ENCODE peak calls at places on chromosomes 5 and 9, in nine cellular contexts. One of them, this sample, is unnamed.

GRCh38 chr5:14665110-14665822 is 748 bp downstream of the OTULIN start:
- DNase-seq in Kasumi-1: peak
- DNase-seq in NCI-H774: no peak
- DNase-seq in left lobe of liver: peak
- DNase-seq in iris pigment epithelial cell: no peak
- DNase-seq in T-helper 1 cell: peak
- DNase-seq in GM04504: no peak
- DNase-seq in amniotic stem cell: no peak
- DNase-seq in SJSA1: no peak
- DNase-seq in this sample: no peak

GRCh38 chr9:124950050-124950718 is 9.3 kb upstream of the GOLGA1 start:
- DNase-seq in SJSA1: no peak
- DNase-seq in left lobe of liver: no peak
- DNase-seq in Kasumi-1: no peak
- DNase-seq in T-helper 1 cell: no peak
- DNase-seq in GM04504: no peak
- DNase-seq in NCI-H774: no peak
- DNase-seq in amniotic stem cell: no peak
- DNase-seq in iris pigment epithelial cell: no peak
- DNase-seq in this sample: no peak

GRCh38 chr9:38208206-38208901 is 139.3 kb upstream of the SHB start:
- DNase-seq in T-helper 1 cell: no peak
- DNase-seq in NCI-H774: no peak
- DNase-seq in Kasumi-1: no peak
- DNase-seq in iris pigment epithelial cell: peak
- DNase-seq in left lobe of liver: no peak
- DNase-seq in GM04504: no peak
- DNase-seq in SJSA1: no peak
- DNase-seq in amniotic stem cell: no peak
- DNase-seq in this sample: no peak

GRCh38 chr9:28329323-28329722 is 756.0 kb upstream of the C9orf72 start:
- DNase-seq in GM04504: no peak
- DNase-seq in NCI-H774: no peak
- DNase-seq in left lobe of liver: no peak
- DNase-seq in Kasumi-1: no peak
- DNase-seq in T-helper 1 cell: no peak
- DNase-seq in amniotic stem cell: no peak
- DNase-seq in iris pigment epithelial cell: no peak
- DNase-seq in SJSA1: no peak
- DNase-seq in this sample: no peak

GRCh38 chr5:132489871-132490483 is 596 bp downstream of the IRF1 start:
- DNase-seq in NCI-H774: no peak
- DNase-seq in amniotic stem cell: peak
- DNase-seq in SJSA1: peak
- DNase-seq in Kasumi-1: peak
- DNase-seq in T-helper 1 cell: no peak
- DNase-seq in GM04504: peak
- DNase-seq in left lobe of liver: peak
- DNase-seq in iris pigment epithelial cell: peak
- DNase-seq in this sample: no peak

GRCh38 chr9:126357074-126357473 is 30.4 kb downstream of the MVB12B start:
- DNase-seq in amniotic stem cell: no peak
- DNase-seq in left lobe of liver: no peak
- DNase-seq in SJSA1: no peak
- DNase-seq in T-helper 1 cell: no peak
- DNase-seq in GM04504: no peak
- DNase-seq in iris pigment epithelial cell: no peak
- DNase-seq in Kasumi-1: no peak
- DNase-seq in NCI-H774: peak
- DNase-seq in this sample: no peak

GRCh38 chr5:178796165-178796945 is 63.4 kb upstream of the ZNF354B start:
- DNase-seq in SJSA1: no peak
- DNase-seq in left lobe of liver: no peak
- DNase-seq in GM04504: no peak
- DNase-seq in amniotic stem cell: no peak
- DNase-seq in NCI-H774: no peak
- DNase-seq in Kasumi-1: no peak
- DNase-seq in iris pigment epithelial cell: no peak
- DNase-seq in T-helper 1 cell: no peak
- DNase-seq in this sample: no peak

GRCh38 chr5:101942321-101942882 is 353.7 kb downstream of the SLCO4C1 start:
- DNase-seq in T-helper 1 cell: no peak
- DNase-seq in left lobe of liver: no peak
- DNase-seq in iris pigment epithelial cell: peak
- DNase-seq in SJSA1: no peak
- DNase-seq in amniotic stem cell: no peak
- DNase-seq in NCI-H774: peak
- DNase-seq in Kasumi-1: peak
- DNase-seq in GM04504: no peak
- DNase-seq in this sample: no peak

GRCh38 chr9:14652729-14653377 is 40.4 kb downstream of the ZDHHC21 start:
- DNase-seq in T-helper 1 cell: no peak
- DNase-seq in GM04504: no peak
- DNase-seq in Kasumi-1: peak
- DNase-seq in left lobe of liver: no peak
- DNase-seq in iris pigment epithelial cell: peak
- DNase-seq in SJSA1: no peak
- DNase-seq in NCI-H774: peak
- DNase-seq in amniotic stem cell: no peak
- DNase-seq in this sample: peak

GRCh38 chr9:127867356-127868277 is 9.9 kb downstream of the AK1 start:
- DNase-seq in NCI-H774: no peak
- DNase-seq in left lobe of liver: no peak
- DNase-seq in amniotic stem cell: no peak
- DNase-seq in iris pigment epithelial cell: no peak
- DNase-seq in T-helper 1 cell: no peak
- DNase-seq in GM04504: no peak
- DNase-seq in Kasumi-1: no peak
- DNase-seq in SJSA1: no peak
- DNase-seq in this sample: no peak

GRCh38 chr5:124662261-124662781 is 84.1 kb downstream of the ZNF608 start:
- DNase-seq in iris pigment epithelial cell: no peak
- DNase-seq in T-helper 1 cell: no peak
- DNase-seq in NCI-H774: no peak
- DNase-seq in SJSA1: no peak
- DNase-seq in amniotic stem cell: no peak
- DNase-seq in left lobe of liver: no peak
- DNase-seq in Kasumi-1: no peak
- DNase-seq in GM04504: no peak
- DNase-seq in this sample: no peak

GRCh38 chr5:116379306-116379705 is 195.3 kb downstream of the SEMA6A start:
- DNase-seq in iris pigment epithelial cell: no peak
- DNase-seq in Kasumi-1: no peak
- DNase-seq in left lobe of liver: no peak
- DNase-seq in T-helper 1 cell: no peak
- DNase-seq in NCI-H774: no peak
- DNase-seq in SJSA1: no peak
- DNase-seq in amniotic stem cell: no peak
- DNase-seq in GM04504: no peak
- DNase-seq in this sample: no peak

GRCh38 chr5:74516217-74516636 is 124.3 kb downstream of the ENC1 start:
- DNase-seq in SJSA1: no peak
- DNase-seq in iris pigment epithelial cell: peak
- DNase-seq in left lobe of liver: no peak
- DNase-seq in T-helper 1 cell: no peak
- DNase-seq in amniotic stem cell: no peak
- DNase-seq in GM04504: peak
- DNase-seq in Kasumi-1: no peak
- DNase-seq in NCI-H774: no peak
- DNase-seq in this sample: no peak

GRCh38 chr5:147303976-147304375 is 69.2 kb downstream of the STK32A start:
- DNase-seq in T-helper 1 cell: no peak
- DNase-seq in SJSA1: peak
- DNase-seq in iris pigment epithelial cell: peak
- DNase-seq in NCI-H774: no peak
- DNase-seq in Kasumi-1: no peak
- DNase-seq in amniotic stem cell: peak
- DNase-seq in left lobe of liver: no peak
- DNase-seq in GM04504: peak
- DNase-seq in this sample: no peak

GRCh38 chr5:169970911-169971436 is 9.3 kb downstream of the INSYN2B start:
- DNase-seq in Kasumi-1: no peak
- DNase-seq in NCI-H774: no peak
- DNase-seq in T-helper 1 cell: no peak
- DNase-seq in SJSA1: peak
- DNase-seq in amniotic stem cell: peak
- DNase-seq in left lobe of liver: peak
- DNase-seq in GM04504: peak
- DNase-seq in iris pigment epithelial cell: peak
- DNase-seq in this sample: no peak

GRCh38 chr9:75866273-75866871 is 24.1 kb upstream of the PCSK5 start:
- DNase-seq in GM04504: peak
- DNase-seq in NCI-H774: peak
- DNase-seq in iris pigment epithelial cell: peak
- DNase-seq in SJSA1: no peak
- DNase-seq in T-helper 1 cell: peak
- DNase-seq in amniotic stem cell: peak
- DNase-seq in left lobe of liver: no peak
- DNase-seq in Kasumi-1: peak
- DNase-seq in this sample: peak

This sample was measured in NCI-H1092.